ENCODE peak calls at places on chromosome 21, in ten cellular contexts. C is stimulated activated CD8-positive, alpha-beta memory T cell treated with anti-CD3 and anti-CD28 coated beads, Interleukin-4, amount 100 ng/mL, for 4 hours; H is GM10248; Y is stimulated activated naive CD4-positive, alpha-beta T cell; E is body of pancreas; S is activated CD4-positive, alpha-beta T cell treated with anti-CD3 and anti-CD28 coated beads, Interleukin-2, amount 10 ng/mL, durations not matched to agents 7 days and 5 days; B is H54; Z is endothelial cell; F is stimulated activated CD4-positive, alpha-beta T cell treated with anti-CD3 and anti-CD28 coated beads, TNF-alpha, amount 100 ng/mL, for 1 hour; N is AG08396. M is an unnamed sample.

GRCh38 chr21:39319814-39320332 is 6.4 kb upstream of the BRWD1 start:
- DNase-seq in C (no peak), H (no peak), Y (no peak), E (no peak), S (no peak), B (no peak), Z (no peak), F (no peak), N (peak; percentile 55), M (no peak)

GRCh38 chr21:44555200-44555875 is 3.3 kb downstream of the KRTAP10-3 start:
- DNase-seq in C (no peak), H (no peak), Y (no peak), E (no peak), S (no peak), B (no peak), Z (no peak), F (no peak), N (no peak), M (no peak)

GRCh38 chr21:42200906-42201614 is 17.9 kb upstream of the ABCG1 start:
- DNase-seq in C (no peak), H (no peak), Y (peak; percentile 56), E (no peak), S (no peak), B (no peak), Z (no peak), F (no peak), N (no peak), M (no peak)

GRCh38 chr21:46500224-46500861 is 41.7 kb downstream of the DIP2A start:
- DNase-seq in C (no peak), H (peak; percentile 40), Y (no peak), E (no peak), S (peak; percentile 24), B (peak; percentile 36), Z (no peak), F (no peak), N (peak; percentile 32), M (no peak)

GRCh38 chr21:40602105-40602504 is 244.9 kb downstream of the DSCAM start:
- DNase-seq in C (no peak), H (no peak), Y (no peak), E (peak; percentile 8), S (no peak), B (no peak), Z (no peak), F (no peak), N (no peak), M (no peak)

GRCh38 chr21:37204580-37204979 is 62.6 kb downstream of the VPS26C start:
- DNase-seq in C (no peak), H (no peak), Y (no peak), E (no peak), S (no peak), B (no peak), Z (no peak), F (no peak), N (no peak), M (no peak)

GRCh38 chr21:42155045-42155855 is 63.7 kb upstream of the ABCG1 start:
- DNase-seq in C (no peak), H (no peak), Y (no peak), E (no peak), S (no peak), B (no peak), Z (no peak), F (no peak), N (no peak), M (no peak)

GRCh38 chr21:45338326-45339017 is 50.8 kb upstream of the POFUT2 start:
- DNase-seq in C (no peak), H (no peak), Y (no peak), E (no peak), S (no peak), B (no peak), Z (no peak), F (no peak), N (no peak), M (no peak)

GRCh38 chr21:26659181-26659580 is 86.1 kb upstream of the CYYR1 start:
- DNase-seq in C (no peak), H (no peak), Y (no peak), E (no peak), S (no peak), B (no peak), Z (no peak), F (no peak), N (no peak), M (no peak)

GRCh38 chr21:32514275-32515055 is 70.9 kb downstream of the TCP10L start:
- DNase-seq in C (no peak), H (no peak), Y (no peak), E (no peak), S (no peak), B (no peak), Z (no peak), F (no peak), N (no peak), M (no peak)

GRCh38 chr21:26842300-26842699 is 2.9 kb downstream of the ADAMTS1 start:
- DNase-seq in C (no peak), H (no peak), Y (no peak), E (no peak), S (no peak), B (no peak), Z (no peak), F (no peak), N (no peak), M (no peak)

GRCh38 chr21:37675202-37675801 is 241.0 kb downstream of the KCNJ6 start:
- DNase-seq in C (peak; percentile 4), H (peak; percentile 76), Y (peak; percentile 49), E (peak; percentile 52), S (peak; percentile 60), B (peak; percentile 59), Z (peak; percentile 77), F (peak; percentile 17), N (peak; percentile 71), M (no peak)

GRCh38 chr21:39447264-39447663 is 1.7 kb upstream of the LCA5L start:
- DNase-seq in C (no peak), H (no peak), Y (no peak), E (no peak), S (no peak), B (no peak), Z (no peak), F (no peak), N (no peak), M (no peak)

GRCh38 chr21:41835711-41836154 is 43.4 kb downstream of the PRDM15 start:
- DNase-seq in C (no peak), H (no peak), Y (no peak), E (no peak), S (no peak), B (no peak), Z (no peak), F (no peak), N (no peak), M (no peak)

GRCh38 chr21:45373991-45374816 is 30.8 kb upstream of the COL18A1 start:
- DNase-seq in C (no peak), H (no peak), Y (no peak), E (no peak), S (no peak), B (no peak), Z (no peak), F (no peak), N (no peak), M (no peak)

GRCh38 chr21:15730484-15731242 is 881 bp downstream of the USP25 start:
- DNase-seq in C (no peak), H (no peak), Y (peak; percentile 77), E (peak; percentile 20), S (peak; percentile 20), B (no peak), Z (no peak), F (no peak), N (no peak), M (no peak)

GRCh38 chr21:25506887-25507286 is 100.4 kb downstream of the MRPL39 start:
- DNase-seq in C (no peak), H (no peak), Y (no peak), E (no peak), S (no peak), B (no peak), Z (no peak), F (no peak), N (no peak), M (no peak)

GRCh38 chr21:37267269-37268185 is at the start of gene VPS26C:
- DNase-seq in C (peak; percentile 95), H (peak; percentile 95), Y (peak; percentile 95), E (peak; percentile 99), S (peak; percentile 99), B (peak; percentile 92), Z (peak; percentile 97), F (peak; percentile 95), N (peak; percentile 94), M (peak; percentile 98)

GRCh38 chr21:45294509-45295291 is 7.0 kb upstream of the POFUT2 start:
- DNase-seq in C (no peak), H (no peak), Y (no peak), E (peak; percentile 70), S (no peak), B (peak; percentile 99), Z (peak; percentile 37), F (no peak), N (peak; percentile 95), M (no peak)

GRCh38 chr21:33975548-33976081 is 60.0 kb upstream of the ATP5PO start:
- DNase-seq in C (peak; percentile 35), H (peak; percentile 79), Y (no peak), E (peak; percentile 24), S (peak; percentile 59), B (no peak), Z (no peak), F (peak; percentile 19), N (no peak), M (no peak)

M was measured in activated naive CD8-positive, alpha-beta T cell treated with anti-CD3 and anti-CD28 coated beads, Interleukin-2, amount 50 U/mL, for 16 hours.